ENCODE peak calls at places on chromosomes 13 and 19, in ten cellular contexts. F is body of pancreas, S is heart right ventricle, Y is astrocyte, O is esophagus squamous epithelium, B is ascending aorta, H is OCI-LY7, Z is tibial artery, W is uterus, I is ovary. R is an unnamed sample.

GRCh38 chr19:7687177-7687576 is 6.5 kb downstream of the TRAPPC5 start:
- DNase-seq in I (no peak), Z (no peak), S (no peak), B (no peak), O (no peak), W (no peak), F (no peak), H (no peak), Y (no peak), R (no peak)

GRCh38 chr13:105608132-105608531 is 927.3 kb downstream of the EFNB2 start:
- DNase-seq in H (no peak), Z (no peak), Y (no peak), B (no peak), I (no peak), S (no peak), O (no peak), W (no peak), F (no peak), R (no peak)

GRCh38 chr13:102089177-102089576 is 312.7 kb downstream of the FGF14 start:
- DNase-seq in H (peak), F (no peak), S (no peak), B (no peak), Z (no peak), Y (no peak), I (no peak), O (no peak), W (no peak), R (no peak)

GRCh38 chr19:43224855-43225253 is 19.4 kb upstream of the PSG4 start:
- DNase-seq in I (no peak), S (no peak), W (no peak), F (no peak), B (no peak), O (no peak), Z (no peak), Y (no peak), H (no peak), R (no peak)

GRCh38 chr13:43908156-43909126 is 28.7 kb downstream of the LACC1 start:
- DNase-seq in O (no peak), H (peak), W (no peak), Y (peak), Z (no peak), I (no peak), B (no peak), S (no peak), F (peak), R (no peak)

GRCh38 chr19:50242586-50242985 is 39.2 kb downstream of the MYH14 start:
- DNase-seq in S (no peak), H (no peak), I (no peak), Y (no peak), F (no peak), Z (no peak), B (no peak), O (no peak), W (no peak), R (no peak)

GRCh38 chr13:59086147-59086546 is 1077.6 kb downstream of the DIAPH3 start:
- DNase-seq in S (no peak), W (no peak), F (no peak), B (no peak), Z (no peak), H (no peak), Y (peak), I (no peak), O (no peak), R (no peak)

GRCh38 chr13:96900992-96901391 is 93.3 kb downstream of the OXGR1 start:
- DNase-seq in F (no peak), H (no peak), O (no peak), W (no peak), B (no peak), S (no peak), Z (no peak), Y (no peak), I (no peak), R (no peak)

GRCh38 chr13:112740502-112741131 is 50.8 kb downstream of the ATP11A start:
- DNase-seq in B (no peak), W (peak), O (no peak), S (peak), H (no peak), Y (peak), I (peak), F (peak), Z (peak), R (no peak)

GRCh38 chr13:42891591-42891990 is 100.5 kb downstream of the EPSTI1 start:
- DNase-seq in I (no peak), H (no peak), Z (no peak), S (no peak), Y (no peak), W (no peak), B (no peak), F (no peak), O (no peak), R (no peak)

GRCh38 chr19:1510807-1511206 is 2.0 kb downstream of the ADAMTSL5 start:
- DNase-seq in F (no peak), Y (no peak), Z (no peak), B (no peak), O (no peak), S (no peak), H (no peak), W (no peak), I (no peak), R (no peak)

GRCh38 chr19:1510442-1510806 is 2.4 kb downstream of the ADAMTSL5 start:
- DNase-seq in B (no peak), Y (no peak), O (no peak), Z (no peak), I (no peak), H (no peak), S (no peak), F (no peak), W (no peak), R (no peak)

GRCh38 chr19:1511318-1511988 is 1.4 kb downstream of the ADAMTSL5 start:
- DNase-seq in W (no peak), I (no peak), Y (no peak), Z (no peak), S (no peak), O (no peak), F (no peak), B (no peak), H (no peak), R (no peak)

GRCh38 chr19:1512671-1513491 is at the start of gene ADAMTSL5:
- DNase-seq in Y (no peak), B (no peak), W (peak), O (no peak), F (peak), H (no peak), Z (no peak), S (peak), I (no peak), R (no peak)

GRCh38 chr19:1511989-1512338 is 855 bp downstream of the ADAMTSL5 start:
- DNase-seq in W (no peak), H (no peak), F (no peak), Z (no peak), B (no peak), O (no peak), I (no peak), S (no peak), Y (no peak), R (no peak)
- H3K4me3 ChIP-seq in W (no peak), H (no peak), F (no peak), Z (no peak), B (peak), O (peak), I (no peak), S (no peak), Y (no peak), R (no peak)

GRCh38 chr19:55870736-55871135 is 34.4 kb downstream of the NLRP4 start:
- DNase-seq in I (no peak), F (no peak), S (no peak), B (no peak), Y (no peak), O (no peak), W (no peak), Z (no peak), H (no peak), R (no peak)
- TF ChIP-seq CTCF in I (no peak), F (no peak), S (no peak), B (no peak), Y (no peak), O (no peak), W (no peak), Z (no peak), H (no peak), R (no peak)

DNA sequence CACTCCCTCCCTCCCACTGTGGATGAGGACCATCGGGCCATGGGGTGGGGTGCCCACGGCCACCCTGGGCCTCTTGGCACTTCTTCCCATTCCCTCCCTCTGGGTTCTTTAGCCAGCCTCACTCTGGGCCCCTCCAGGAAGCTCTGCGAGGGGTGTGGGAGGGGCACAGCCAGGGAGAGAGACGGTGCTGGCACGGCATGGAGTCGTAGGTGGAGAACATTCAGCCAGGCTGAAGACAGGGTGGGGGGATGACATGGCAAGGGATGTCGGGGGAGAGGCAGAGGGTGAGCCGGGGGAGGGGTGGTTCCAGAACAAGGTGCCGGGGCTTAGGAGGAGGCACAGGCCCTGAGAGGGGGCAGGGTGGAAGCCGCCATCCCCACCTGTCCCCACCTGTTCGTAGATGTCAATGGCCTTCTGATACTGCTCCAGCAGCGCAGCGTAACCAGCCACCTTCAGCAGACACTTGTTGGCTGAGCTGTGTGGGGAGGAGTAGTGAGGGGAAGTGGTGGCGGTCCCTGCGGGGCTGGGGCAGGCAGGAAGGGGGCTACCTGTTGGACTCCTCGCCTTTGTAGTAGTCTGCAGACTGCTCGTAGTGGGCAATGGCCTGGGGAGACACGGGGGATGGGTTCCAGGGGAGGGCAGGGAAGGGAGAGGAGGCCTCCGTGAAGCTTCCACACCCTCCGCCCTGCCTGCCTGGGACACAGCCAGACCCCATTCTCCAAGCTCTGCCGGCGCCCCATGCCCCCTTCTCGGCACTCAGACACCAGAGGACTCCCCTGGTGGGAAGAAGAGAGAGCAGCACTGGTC is 8.8 kb upstream of the KPTN start:
- DNase-seq in H (no peak), S (no peak), B (no peak), O (no peak), F (no peak), Z (no peak), Y (no peak), I (no peak), W (no peak), R (no peak)
- H3K27ac ChIP-seq in H (no peak), S (peak), B (no peak), O (no peak), F (no peak), Z (no peak), Y (no peak), I (no peak), W (no peak), R (no peak)

GRCh38 chr19:39320948-39321831 is 527 bp upstream of the LRFN1 start:
- DNase-seq in Z (no peak), S (no peak), O (no peak), F (no peak), B (no peak), W (no peak), I (no peak), Y (no peak), H (no peak), R (no peak)
- H3K4me3 ChIP-seq in Z (peak), S (peak), O (peak), F (no peak), B (peak), W (peak), I (peak), Y (no peak), H (no peak), R (peak)

DNA sequence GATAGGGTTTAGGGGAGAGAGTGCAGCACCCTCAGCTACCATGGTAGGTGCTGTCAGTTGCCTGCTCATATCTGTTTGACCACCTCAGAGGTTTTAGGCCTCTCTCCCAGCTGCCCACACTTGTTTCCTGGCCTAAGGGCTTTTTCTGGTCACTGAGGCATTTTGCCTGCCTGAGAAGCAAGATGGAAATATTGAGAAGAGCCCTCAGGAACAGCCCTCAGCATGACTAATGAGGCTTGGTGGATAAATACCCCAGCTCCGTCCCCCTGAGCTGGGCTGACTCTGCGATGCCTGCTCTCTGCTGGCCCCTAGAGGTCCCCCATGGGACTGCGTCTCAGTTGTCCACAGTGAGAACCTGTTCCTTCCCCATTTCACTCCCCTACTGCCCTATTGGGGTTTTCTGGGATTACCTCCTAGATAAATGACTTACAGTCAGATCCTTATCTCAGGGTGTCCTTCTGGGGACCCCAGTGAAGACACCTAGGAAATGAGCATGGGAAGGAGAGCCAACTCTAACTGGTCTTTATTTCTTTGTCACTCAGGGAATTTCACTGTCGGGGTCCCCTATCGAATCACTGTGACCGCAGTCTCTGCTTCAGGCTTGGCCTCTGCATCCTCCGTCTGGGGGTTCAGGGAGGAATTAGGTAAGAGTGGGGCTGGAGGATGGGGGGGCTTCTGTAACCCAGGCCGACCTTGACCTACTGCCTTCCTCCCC is 13.3 kb downstream of the PALM3 start:
- DNase-seq in W (no peak), I (no peak), Y (no peak), Z (peak), O (no peak), B (no peak), F (peak), S (peak), H (peak), R (no peak)
- TF ChIP-seq CTCF in W (peak), I (no peak), Y (peak), Z (peak), O (peak), B (peak), F (peak), S (peak), H (peak), R (peak)

GRCh38 chr13:35780613-35781012 is 304.1 kb upstream of the MAB21L1 start:
- DNase-seq in W (no peak), Y (no peak), I (no peak), H (no peak), O (no peak), F (no peak), B (no peak), S (no peak), Z (no peak), R (no peak)
- H3K27ac ChIP-seq in W (no peak), Y (no peak), I (no peak), H (no peak), O (no peak), F (no peak), B (no peak), S (no peak), Z (no peak), R (no peak)

R was measured in breast epithelium.